ENCODE peak calls at places on chromosomes 4 and X, in eight cellular contexts. G is GM13977, P is NCI-H345, X is HFFc6, R is nephron progenitor cell, K is AG09309, E is mucosa of descending colon, C is posterior cingulate gyrus. H is an unnamed sample.

GRCh38 chrX:37746951-37747350 is 32.9 kb upstream of the CYBB start:
- DNase-seq in C (no peak), E (no peak), X (no peak), P (no peak), G (no peak), R (no peak), K (no peak), H (no peak)

GRCh38 chr4:117610706-117611308 is 423.5 kb upstream of the NDST3 start:
- DNase-seq in K (no peak), R (no peak), G (no peak), E (no peak), C (no peak), X (no peak), P (no peak), H (no peak)

GRCh38 chrX:20350598-20350997 is 83.9 kb upstream of the RPS6KA3 start:
- DNase-seq in G (no peak), C (no peak), P (no peak), R (no peak), X (no peak), K (no peak), E (no peak), H (no peak)

GRCh38 chrX:80812176-80812575 is 2.5 kb upstream of the BRWD3 start:
- DNase-seq in X (peak; percentile 43), E (peak; percentile 41), R (no peak), K (no peak), C (no peak), P (no peak), G (no peak), H (peak; percentile 61)

GRCh38 chr4:19835429-19835828 is 416.3 kb upstream of the SLIT2 start:
- DNase-seq in K (no peak), P (no peak), X (no peak), C (no peak), G (no peak), R (no peak), E (no peak), H (no peak)

GRCh38 chr4:41878991-41879491 is 56.2 kb upstream of the TMEM33 start:
- DNase-seq in G (no peak), C (no peak), K (no peak), P (no peak), R (peak; percentile 44), X (no peak), E (no peak), H (no peak)

GRCh38 chrX:105869676-105870075 is 47.3 kb downstream of the NRK start:
- DNase-seq in X (no peak), C (no peak), G (no peak), P (no peak), K (no peak), E (no peak), R (no peak), H (no peak)

GRCh38 chrX:24241822-24242648 is 71.8 kb downstream of the SUPT20HL2 start:
- DNase-seq in X (no peak), K (no peak), R (peak; percentile 10), G (peak; percentile 52), P (peak; percentile 50), E (no peak), C (no peak), H (peak; percentile 27)

GRCh38 chrX:40201486-40201885 is 103.7 kb upstream of the BCOR start:
- DNase-seq in R (no peak), E (no peak), K (no peak), P (no peak), C (no peak), X (no peak), G (peak; percentile 70), H (no peak)

GRCh38 chr4:100908540-100908939 is 390.7 kb upstream of the EMCN start:
- DNase-seq in X (no peak), K (no peak), E (no peak), R (no peak), C (no peak), P (no peak), G (no peak), H (no peak)

GRCh38 chr4:126772662-126773061 is 860.1 kb upstream of the INTU start:
- DNase-seq in R (no peak), P (no peak), K (no peak), X (no peak), C (no peak), E (no peak), G (no peak), H (no peak)

GRCh38 chrX:40058719-40059118 is 39.0 kb downstream of the BCOR start:
- DNase-seq in X (no peak), C (peak; percentile 72), R (no peak), G (no peak), K (no peak), E (peak; percentile 69), P (peak; percentile 91), H (no peak)

GRCh38 chrX:120653000-120653399 is 23.1 kb upstream of the C1GALT1C1 start:
- DNase-seq in G (no peak), X (no peak), K (no peak), R (no peak), P (no peak), C (no peak), E (no peak), H (peak; percentile 40)

GRCh38 chrX:149829751-149830191 is 48.0 kb downstream of the MAGEA9 start:
- DNase-seq in C (no peak), G (no peak), P (no peak), E (no peak), R (no peak), X (peak; percentile 66), K (peak; percentile 1), H (no peak)

GRCh38 chr4:113683143-113683542 is 78.4 kb downstream of the CAMK2D start:
- DNase-seq in X (no peak), P (peak; percentile 63), R (no peak), C (no peak), K (no peak), G (peak; percentile 50), E (peak; percentile 33), H (no peak)

GRCh38 chrX:118577041-118577440 is 81.4 kb downstream of the DOCK11 start:
- DNase-seq in R (no peak), E (no peak), G (no peak), C (no peak), X (no peak), K (no peak), P (no peak), H (no peak)

GRCh38 chr4:123555500-123556273 is 159.1 kb downstream of the SPRY1 start:
- DNase-seq in G (no peak), K (peak; percentile 39), E (peak; percentile 94), P (no peak), R (peak; percentile 16), C (no peak), X (no peak), H (peak; percentile 78)

GRCh38 chr4:76765473-76766183 is 132.3 kb downstream of the SOWAHB start:
- DNase-seq in R (no peak), G (no peak), K (no peak), C (no peak), E (no peak), P (no peak), X (peak; percentile 28), H (no peak)

GRCh38 chrX:148333989-148334388 is 166.4 kb upstream of the AFF2 start:
- DNase-seq in R (no peak), P (no peak), G (no peak), E (no peak), K (no peak), C (no peak), X (no peak), H (no peak)

GRCh38 chr4:52912608-52913007 is 50.5 kb downstream of the RASL11B start:
- DNase-seq in P (no peak), K (no peak), C (no peak), X (peak; percentile 37), E (no peak), R (no peak), G (no peak), H (no peak)

GRCh38 chrX:1535241-1536041 is 1.5 kb downstream of the P2RY8 start:
- DNase-seq in C (no peak), P (no peak), G (no peak), K (no peak), E (peak; percentile 47), R (no peak), X (no peak), H (no peak)

GRCh38 chr4:98656443-98656842 is 2.0 kb downstream of the TSPAN5 start:
- DNase-seq in C (no peak), P (no peak), X (no peak), E (no peak), K (no peak), R (no peak), G (no peak), H (no peak)

GRCh38 chrX:110284159-110284558 is 33.7 kb downstream of the AMMECR1 start:
- DNase-seq in X (peak; percentile 77), C (no peak), K (peak; percentile 54), R (no peak), G (no peak), E (no peak), P (no peak), H (peak; percentile 17)

GRCh38 chr4:53558061-53558801 is 33.1 kb downstream of the LNX1 start:
- DNase-seq in C (peak; percentile 92), R (no peak), X (no peak), P (peak; percentile 70), E (no peak), K (no peak), G (no peak), H (no peak)

GRCh38 chr4:147863111-147863747 is 131.3 kb downstream of the ARHGAP10 start:
- DNase-seq in G (no peak), E (no peak), P (no peak), X (no peak), K (no peak), C (no peak), R (no peak), H (no peak)

GRCh38 chr4:182878633-182879495 is 38.3 kb downstream of the DCTD start:
- DNase-seq in K (no peak), X (no peak), E (no peak), C (no peak), P (no peak), R (no peak), G (no peak), H (no peak)

GRCh38 chr4:30537462-30537861 is 182.7 kb upstream of the PCDH7 start:
- DNase-seq in C (no peak), R (no peak), G (no peak), K (peak; percentile 43), P (no peak), E (peak; percentile 28), X (peak; percentile 41), H (peak; percentile 94)

GRCh38 chr4:184453402-184454160 is 20.8 kb downstream of the IRF2 start:
- DNase-seq in G (peak; percentile 67), R (peak; percentile 15), P (no peak), C (no peak), X (peak; percentile 81), E (peak; percentile 64), K (no peak), H (peak; percentile 58)

GRCh38 chr4:2936773-2937145 is 26.4 kb downstream of the NOP14 start:
- DNase-seq in X (peak; percentile 41), K (no peak), E (no peak), P (no peak), R (no peak), G (peak; percentile 73), C (peak; percentile 90), H (peak; percentile 28)

GRCh38 chrX:46913710-46914109 is 1.5 kb downstream of the JADE3 start:
- DNase-seq in C (no peak), E (peak; percentile 16), X (peak; percentile 1), G (no peak), K (no peak), P (no peak), R (no peak), H (no peak)

GRCh38 chr4:181319629-181320028 is 923.6 kb upstream of the TENM3 start:
- DNase-seq in G (no peak), C (no peak), R (no peak), P (no peak), E (no peak), X (no peak), K (no peak), H (no peak)

GRCh38 chrX:46838974-46839480 is 2.2 kb downstream of the RP2 start:
- DNase-seq in P (no peak), G (no peak), C (no peak), E (no peak), K (no peak), R (no peak), X (peak; percentile 39), H (no peak)

GRCh38 chrX:39238017-39238416 is 436.8 kb downstream of the MID1IP1 start:
- DNase-seq in R (no peak), X (no peak), K (no peak), G (no peak), P (no peak), E (no peak), C (no peak), H (no peak)

H was measured in H4.